ENCODE peak calls at places on chromosomes 3 and 15, in seven cellular contexts. One of them, this sample, is unnamed. For H3K9me3, the result is how much of the 10 kb centered on the place peaks cover.

GRCh38 chr3:71127463-71128243 is 455.9 kb downstream of the FOXP1 start:
- DNase-seq in upper lobe of right lung: no peak
- DNase-seq in GM23248: peak
- DNase-seq in cardiac muscle cell: peak
- DNase-seq in colonic mucosa: no peak
- DNase-seq in A549: no peak
- DNase-seq in RWPE2: no peak
- DNase-seq in this sample: peak

GRCh38 chr15:77998592-77998991 is 78.9 kb downstream of the TBC1D2B start:
- DNase-seq in cardiac muscle cell: no peak
- DNase-seq in colonic mucosa: no peak
- DNase-seq in A549: no peak
- DNase-seq in GM23248: no peak
- DNase-seq in upper lobe of right lung: no peak
- DNase-seq in RWPE2: no peak
- DNase-seq in this sample: no peak

GRCh38 chr3:153137626-153138025 is 24.4 kb upstream of the RAP2B start:
- DNase-seq in A549: no peak
- DNase-seq in colonic mucosa: no peak
- DNase-seq in upper lobe of right lung: no peak
- DNase-seq in RWPE2: no peak
- DNase-seq in GM23248: no peak
- DNase-seq in cardiac muscle cell: no peak
- DNase-seq in this sample: no peak

GRCh38 chr3:193737191-193737751 is 144.3 kb downstream of the OPA1 start:
- DNase-seq in cardiac muscle cell: no peak
- DNase-seq in upper lobe of right lung: no peak
- DNase-seq in colonic mucosa: no peak
- DNase-seq in RWPE2: no peak
- DNase-seq in A549: no peak
- DNase-seq in GM23248: no peak
- DNase-seq in this sample: no peak

GRCh38 chr3:54951405-54951804 is 23.5 kb upstream of the LRTM1 start:
- DNase-seq in cardiac muscle cell: peak
- DNase-seq in RWPE2: no peak
- DNase-seq in upper lobe of right lung: peak
- DNase-seq in colonic mucosa: peak
- DNase-seq in A549: peak
- DNase-seq in GM23248: peak
- DNase-seq in this sample: peak

GRCh38 chr3:190877925-190878324 is 15.4 kb upstream of the GMNC start:
- DNase-seq in A549: peak
- DNase-seq in GM23248: no peak
- DNase-seq in colonic mucosa: no peak
- DNase-seq in cardiac muscle cell: no peak
- DNase-seq in upper lobe of right lung: no peak
- DNase-seq in RWPE2: no peak
- DNase-seq in this sample: no peak

GRCh38 chr15:37037256-37037655 is 63.1 kb downstream of the MEIS2 start:
- DNase-seq in RWPE2: no peak
- DNase-seq in upper lobe of right lung: no peak
- DNase-seq in colonic mucosa: no peak
- DNase-seq in GM23248: no peak
- DNase-seq in A549: no peak
- DNase-seq in cardiac muscle cell: no peak
- DNase-seq in this sample: no peak

GRCh38 chr15:40936709-40937666 is 7.8 kb downstream of the DLL4 start:
- DNase-seq in upper lobe of right lung: no peak
- DNase-seq in A549: no peak
- DNase-seq in cardiac muscle cell: no peak
- DNase-seq in GM23248: peak
- DNase-seq in colonic mucosa: no peak
- DNase-seq in RWPE2: peak
- DNase-seq in this sample: peak

GRCh38 chr15:33722005-33722672 is 246.2 kb upstream of the CHRM5 start:
- DNase-seq in GM23248: peak
- DNase-seq in A549: peak
- DNase-seq in colonic mucosa: no peak
- DNase-seq in cardiac muscle cell: peak
- DNase-seq in upper lobe of right lung: no peak
- DNase-seq in RWPE2: no peak
- DNase-seq in this sample: peak

GRCh38 chr3:188780188-188781147 is 391.3 kb upstream of the TPRG1 start:
- DNase-seq in upper lobe of right lung: no peak
- DNase-seq in A549: no peak
- DNase-seq in GM23248: peak
- DNase-seq in colonic mucosa: no peak
- DNase-seq in cardiac muscle cell: peak
- DNase-seq in RWPE2: no peak
- DNase-seq in this sample: no peak

GRCh38 chr15:39299506-39300267 is 281.2 kb upstream of the THBS1 start:
- DNase-seq in RWPE2: no peak
- DNase-seq in colonic mucosa: no peak
- DNase-seq in A549: no peak
- DNase-seq in cardiac muscle cell: no peak
- DNase-seq in GM23248: peak
- DNase-seq in upper lobe of right lung: no peak
- DNase-seq in this sample: no peak

GRCh38 chr15:52124270-52124878 is 11.8 kb upstream of the BCL2L10 start:
- DNase-seq in colonic mucosa: no peak
- DNase-seq in A549: no peak
- DNase-seq in GM23248: peak
- DNase-seq in cardiac muscle cell: peak
- DNase-seq in upper lobe of right lung: no peak
- DNase-seq in RWPE2: no peak
- DNase-seq in this sample: peak

GRCh38 chr3:173891272-173892100 is 493.9 kb downstream of the NLGN1 start:
- DNase-seq in cardiac muscle cell: peak
- DNase-seq in A549: no peak
- DNase-seq in GM23248: peak
- DNase-seq in upper lobe of right lung: no peak
- DNase-seq in RWPE2: no peak
- DNase-seq in colonic mucosa: no peak
- DNase-seq in this sample: no peak

GRCh38 chr3:173892547-173892946 is 495.0 kb downstream of the NLGN1 start:
- DNase-seq in GM23248: peak
- DNase-seq in RWPE2: no peak
- DNase-seq in cardiac muscle cell: no peak
- DNase-seq in A549: no peak
- DNase-seq in colonic mucosa: no peak
- DNase-seq in upper lobe of right lung: no peak
- DNase-seq in this sample: no peak

GRCh38 chr3:173887888-173888287 is 490.3 kb downstream of the NLGN1 start:
- DNase-seq in cardiac muscle cell: no peak
- DNase-seq in A549: no peak
- DNase-seq in upper lobe of right lung: no peak
- DNase-seq in colonic mucosa: no peak
- DNase-seq in RWPE2: no peak
- DNase-seq in GM23248: no peak
- DNase-seq in this sample: no peak

GRCh38 chr3:173890091-173890490 is 492.5 kb downstream of the NLGN1 start:
- DNase-seq in upper lobe of right lung: no peak
- DNase-seq in colonic mucosa: no peak
- DNase-seq in GM23248: peak
- DNase-seq in A549: no peak
- DNase-seq in RWPE2: no peak
- DNase-seq in cardiac muscle cell: no peak
- DNase-seq in this sample: no peak

DNA sequence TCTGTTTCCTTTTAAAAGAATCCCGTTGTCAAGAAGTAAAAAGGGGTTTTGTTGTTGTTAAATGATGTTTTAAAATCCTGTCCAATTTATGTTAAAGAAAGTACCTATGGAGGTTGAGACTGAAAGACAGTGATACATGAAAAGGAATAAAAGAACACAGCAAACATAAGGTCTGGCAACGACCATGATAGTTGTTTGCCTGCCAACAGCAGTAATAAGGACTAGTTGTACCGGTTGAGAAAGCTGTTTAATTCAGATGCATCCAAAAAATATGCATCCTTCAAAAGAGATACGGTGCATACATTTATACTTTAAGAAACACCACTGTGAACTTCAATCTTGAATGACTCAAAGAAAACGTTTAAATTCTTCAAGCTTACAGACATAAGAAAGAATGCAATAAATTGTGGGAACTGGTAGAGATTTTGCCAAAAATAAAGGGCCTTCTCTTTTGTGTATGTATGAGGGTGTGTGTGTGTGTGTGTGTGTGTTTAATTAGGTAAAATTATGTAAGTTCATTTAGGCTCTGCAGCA is 492.0 kb downstream of the NLGN1 start:
- DNase-seq in RWPE2: no peak
- DNase-seq in cardiac muscle cell: no peak
- DNase-seq in upper lobe of right lung: no peak
- DNase-seq in colonic mucosa: no peak
- DNase-seq in GM23248: peak
- DNase-seq in A549: no peak
- DNase-seq in this sample: no peak
- H3K9me3 ChIP-seq in RWPE2: under half
- H3K9me3 ChIP-seq in cardiac muscle cell: under half
- H3K9me3 ChIP-seq in upper lobe of right lung: under half
- H3K9me3 ChIP-seq in colonic mucosa: under half
- H3K9me3 ChIP-seq in GM23248: under half
- H3K9me3 ChIP-seq in A549: under half
- H3K9me3 ChIP-seq in this sample: under half

GRCh38 chr15:20357139-20358065 is 184.2 kb downstream of the GOLGA6L6 start:
- DNase-seq in A549: peak
- DNase-seq in GM23248: no peak
- DNase-seq in colonic mucosa: no peak
- DNase-seq in cardiac muscle cell: no peak
- DNase-seq in upper lobe of right lung: peak
- DNase-seq in RWPE2: peak
- DNase-seq in this sample: peak
- H3K9me3 ChIP-seq in A549: under half
- H3K9me3 ChIP-seq in GM23248: under half
- H3K9me3 ChIP-seq in colonic mucosa: under half
- H3K9me3 ChIP-seq in cardiac muscle cell: under half
- H3K9me3 ChIP-seq in upper lobe of right lung: under half
- H3K9me3 ChIP-seq in RWPE2: under half
- H3K9me3 ChIP-seq in this sample: under half

DNA sequence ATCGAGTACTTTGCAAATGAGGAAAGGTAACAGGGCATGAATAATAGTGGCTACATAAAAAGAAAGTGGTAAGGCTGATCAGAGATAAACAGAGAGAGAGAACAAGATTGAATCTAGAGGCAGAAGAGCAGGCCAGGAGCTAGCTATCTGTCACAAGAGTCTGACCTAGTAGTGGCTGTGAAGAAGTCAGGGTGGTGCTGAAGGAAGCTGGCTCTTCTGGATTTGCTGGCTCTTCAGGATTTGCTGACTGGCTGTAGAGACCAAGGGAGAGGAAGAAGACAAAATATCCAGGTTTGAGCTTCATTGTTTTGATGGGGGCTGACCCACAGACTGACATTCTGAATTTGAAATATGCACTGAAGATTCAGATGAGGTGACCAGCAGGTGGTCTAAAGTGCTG is 142.3 kb downstream of the SSR3 start:
- DNase-seq in RWPE2: no peak
- DNase-seq in cardiac muscle cell: no peak
- DNase-seq in upper lobe of right lung: no peak
- DNase-seq in colonic mucosa: no peak
- DNase-seq in GM23248: no peak
- DNase-seq in A549: no peak
- DNase-seq in this sample: no peak
- H3K9me3 ChIP-seq in RWPE2: under half
- H3K9me3 ChIP-seq in cardiac muscle cell: under half
- H3K9me3 ChIP-seq in upper lobe of right lung: under half
- H3K9me3 ChIP-seq in colonic mucosa: under half
- H3K9me3 ChIP-seq in GM23248: under half
- H3K9me3 ChIP-seq in A549: under half
- H3K9me3 ChIP-seq in this sample: under half

GRCh38 chr15:26438316-26438715 is 334.6 kb downstream of the GABRB3 start:
- DNase-seq in A549: no peak
- DNase-seq in cardiac muscle cell: no peak
- DNase-seq in GM23248: no peak
- DNase-seq in upper lobe of right lung: no peak
- DNase-seq in colonic mucosa: no peak
- DNase-seq in RWPE2: no peak
- DNase-seq in this sample: no peak
- H3K9me3 ChIP-seq in A549: under half
- H3K9me3 ChIP-seq in cardiac muscle cell: under half
- H3K9me3 ChIP-seq in GM23248: under half
- H3K9me3 ChIP-seq in upper lobe of right lung: under half
- H3K9me3 ChIP-seq in colonic mucosa: under half
- H3K9me3 ChIP-seq in RWPE2: under half
- H3K9me3 ChIP-seq in this sample: under half

This sample was measured in osteoblast.